ENCODE peak calls at places on chromosomes 5 and 9, in seven cellular contexts. D is stimulated activated CD8-positive, alpha-beta memory T cell treated with anti-CD3 and anti-CD28 coated beads, Interleukin-12 subunit alpha, Interleukin-12 subunit beta, amount 100 ng/mL, for 1 hour; I is Kasumi-1; K is NCI-H1105 treated with DMSO at 0.1 percent for 48 hours; Q is DMS153; U is stimulated activated naive CD8-positive, alpha-beta T cell treated with anti-CD3 and anti-CD28 coated beads, Interleukin-15, Interleukin-2, amounts not matched to agents 100 U/mL and 50 U/mL, for 24 hours; L is glomerular endothelial cell. S is an unnamed sample.

GRCh38 chr5:26847041-26847736 is 191.2 kb downstream of the CDH9 start:
- DNase-seq in K (no peak), L (no peak), Q (peak), I (no peak), U (no peak), D (no peak), S (no peak)

GRCh38 chr5:89030781-89031180 is 147.8 kb upstream of the MEF2C start:
- DNase-seq in U (no peak), L (no peak), Q (no peak), K (no peak), I (no peak), D (no peak), S (no peak)

GRCh38 chr9:99040911-99041582 is 63.9 kb upstream of the TGFBR1 start:
- DNase-seq in D (no peak), K (no peak), U (no peak), I (peak), Q (no peak), L (no peak), S (peak)

GRCh38 chr5:65539827-65540226 is 23.1 kb downstream of the CENPK start:
- DNase-seq in I (no peak), Q (no peak), U (no peak), D (no peak), K (no peak), L (no peak), S (no peak)

GRCh38 chr9:111298831-111299603 is 31.0 kb downstream of the OR2K2 start:
- DNase-seq in K (peak), Q (peak), L (peak), D (no peak), U (no peak), I (peak), S (peak)

GRCh38 chr5:176675676-176676360 is 28.5 kb downstream of the TSPAN17 start:
- DNase-seq in U (no peak), K (no peak), Q (no peak), L (no peak), D (no peak), I (peak), S (peak)

GRCh38 chr5:56449071-56449470 is 215.9 kb upstream of the ANKRD55 start:
- DNase-seq in I (no peak), D (no peak), U (no peak), L (no peak), K (no peak), Q (no peak), S (no peak)

GRCh38 chr9:117958726-117959125 is 254.5 kb downstream of the TLR4 start:
- DNase-seq in K (no peak), L (no peak), Q (no peak), U (no peak), I (no peak), D (no peak), S (no peak)

GRCh38 chr5:78537821-78538220 is 110.8 kb downstream of the LHFPL2 start:
- DNase-seq in K (peak), D (no peak), I (peak), U (no peak), L (no peak), Q (no peak), S (peak)

GRCh38 chr9:6645153-6646027 is at the start of gene GLDC:
- DNase-seq in L (no peak), I (no peak), D (no peak), Q (peak), U (peak), K (no peak), S (no peak)

GRCh38 chr9:85741112-85741874 is 461 bp downstream of the AGTPBP1 start:
- DNase-seq in D (peak), U (peak), Q (peak), I (peak), L (no peak), K (peak), S (no peak)

GRCh38 chr9:98567540-98568233 is 141.0 kb downstream of the GABBR2 start:
- DNase-seq in U (no peak), Q (no peak), L (no peak), D (no peak), K (no peak), I (no peak), S (no peak)

GRCh38 chr5:149264432-149265069 is 7.1 kb upstream of the AFAP1L1 start:
- DNase-seq in Q (no peak), I (no peak), D (no peak), K (peak), L (no peak), U (peak), S (no peak)

GRCh38 chr5:14396071-14396470 is 185.5 kb upstream of the OTULINL start:
- DNase-seq in L (no peak), Q (no peak), D (no peak), U (no peak), K (no peak), I (no peak), S (no peak)

GRCh38 chr5:78533356-78533755 is 115.2 kb downstream of the LHFPL2 start:
- DNase-seq in Q (no peak), U (no peak), K (peak), L (no peak), I (peak), D (no peak), S (no peak)

GRCh38 chr5:124349931-124350330 is 396.5 kb downstream of the ZNF608 start:
- DNase-seq in U (no peak), D (no peak), L (no peak), I (peak), K (no peak), Q (no peak), S (peak)

GRCh38 chr5:62152394-62153123 is 153.4 kb upstream of the KIF2A start:
- DNase-seq in I (no peak), K (peak), D (no peak), L (no peak), U (no peak), Q (peak), S (no peak)

GRCh38 chr5:59583810-59584562 is 309.5 kb downstream of the PDE4D start:
- DNase-seq in D (no peak), Q (peak), I (no peak), U (no peak), K (peak), L (no peak), S (no peak)

GRCh38 chr9:108643756-108644510 is 211.9 kb downstream of the ACTL7B start:
- DNase-seq in Q (no peak), U (no peak), I (no peak), L (no peak), D (no peak), K (no peak), S (peak)

GRCh38 chr9:138046641-138047301 is 169.2 kb downstream of the CACNA1B start:
- DNase-seq in U (no peak), D (no peak), Q (no peak), L (no peak), I (no peak), K (no peak), S (no peak)

GRCh38 chr9:136629001-136629878 is 33.5 kb upstream of the EGFL7 start:
- DNase-seq in K (no peak), I (no peak), Q (no peak), U (no peak), D (no peak), L (no peak), S (no peak)

GRCh38 chr9:96241391-96241809 is 60.6 kb downstream of the HSD17B3 start:
- DNase-seq in D (no peak), I (no peak), U (peak), K (no peak), L (no peak), Q (no peak), S (peak)

GRCh38 chr5:172605466-172605865 is 35.6 kb upstream of the NEURL1B start:
- DNase-seq in D (no peak), L (no peak), I (no peak), K (no peak), U (no peak), Q (no peak), S (no peak)

GRCh38 chr5:158477214-158477613 is 618.3 kb upstream of the CLINT1 start:
- DNase-seq in K (no peak), L (no peak), U (no peak), I (no peak), Q (no peak), D (no peak), S (no peak)

S was measured in MV-4-11.